ENCODE peak calls at places on chromosomes 16 and 17, in seven cellular contexts. F is foreskin fibroblast, T is mucosa of descending colon, H is fibroblast of mammary gland, M is fibroblast of the aortic adventitia, W is HFF-Myc, B is uterus. V is an unnamed sample.

GRCh38 chr16:47858333-47859067 is 297.3 kb downstream of the ABCC12 start:
- DNase-seq in F (no peak), T (no peak), H (no peak), M (no peak), W (no peak), B (no peak), V (no peak)

GRCh38 chr17:58277726-58278595 is 2.8 kb downstream of the MPO start:
- DNase-seq in F (no peak), T (no peak), H (no peak), M (no peak), W (no peak), B (no peak), V (no peak)

GRCh38 chr17:74742153-74742515 is 5.1 kb downstream of the RAB37 start:
- DNase-seq in F (peak; percentile 53), T (no peak), H (no peak), M (no peak), W (no peak), B (no peak), V (no peak)

GRCh38 chr17:37187262-37187661 is 188.5 kb upstream of the C17orf78 start:
- DNase-seq in F (peak; percentile 13), T (no peak), H (no peak), M (peak; percentile 30), W (no peak), B (no peak), V (peak; percentile 69)

GRCh38 chr17:55057184-55057583 is 88.6 kb downstream of the STXBP4 start:
- DNase-seq in F (no peak), T (no peak), H (no peak), M (no peak), W (no peak), B (no peak), V (no peak)

GRCh38 chr16:77221482-77221881 is 22.3 kb downstream of the SYCE1L start:
- DNase-seq in F (peak; percentile 26), T (no peak), H (no peak), M (no peak), W (no peak), B (no peak), V (no peak)

GRCh38 chr16:23182675-23183485 is at the start of gene SCNN1G:
- DNase-seq in F (peak; percentile 20), T (peak; percentile 17), H (no peak), M (no peak), W (no peak), B (peak; percentile 12), V (no peak)

GRCh38 chr16:57867000-57867561 is 64.8 kb upstream of the KIFC3 start:
- DNase-seq in F (no peak), T (no peak), H (no peak), M (no peak), W (no peak), B (no peak), V (no peak)

GRCh38 chr16:55302635-55303034 is 21.4 kb upstream of the IRX6 start:
- DNase-seq in F (no peak), T (no peak), H (no peak), M (no peak), W (no peak), B (no peak), V (no peak)

GRCh38 chr17:57106107-57106835 is 21.2 kb downstream of the AKAP1 start:
- DNase-seq in F (no peak), T (peak; percentile 58), H (no peak), M (no peak), W (no peak), B (no peak), V (no peak)

GRCh38 chr16:73228649-73229048 is 180.7 kb upstream of the ZFHX3 start:
- DNase-seq in F (peak; percentile 27), T (no peak), H (peak; percentile 57), M (peak; percentile 96), W (peak; percentile 6), B (peak; percentile 53), V (peak; percentile 83)

GRCh38 chr17:78804777-78805176 is 22.7 kb upstream of the CYTH1 start:
- DNase-seq in F (peak; percentile 54), T (no peak), H (peak; percentile 25), M (no peak), W (no peak), B (no peak), V (no peak)

GRCh38 chr16:81238296-81239011 is at the start of gene BCO1:
- DNase-seq in F (peak; percentile 68), T (peak; percentile 61), H (peak; percentile 73), M (peak; percentile 85), W (no peak), B (no peak), V (peak; percentile 40)

DNA sequence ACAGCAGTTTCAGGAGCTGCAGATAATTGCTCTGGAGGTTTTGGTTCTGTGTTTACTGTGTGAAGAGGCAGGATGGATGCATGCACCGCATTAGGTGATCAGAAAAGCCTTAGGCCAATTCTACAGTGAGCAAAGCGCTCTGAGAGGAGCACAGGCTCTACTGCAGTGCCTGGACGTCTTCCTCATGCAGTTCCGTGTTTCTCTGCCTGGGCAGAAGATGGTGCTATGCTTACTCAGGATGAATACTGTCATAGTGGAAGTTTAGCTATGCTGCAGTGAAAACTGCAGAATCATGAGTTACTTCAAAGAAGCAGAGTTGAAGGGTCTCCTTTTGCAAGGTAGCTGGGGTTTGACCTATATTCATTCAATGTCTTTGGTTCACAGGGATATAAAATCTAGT is 1012.4 kb downstream of the KCNJ18 start:
- DNase-seq in F (no peak), T (no peak), H (no peak), M (no peak), W (no peak), B (no peak), V (no peak)
- TF ChIP-seq CTCF in F (no peak), T (no peak), H (no peak), M (no peak), W (no peak), B (no peak), V (no peak)

GRCh38 chr17:46774108-46774737 is 44.3 kb downstream of the WNT3 start:
- DNase-seq in F (peak; percentile 24), T (no peak), H (no peak), M (peak; percentile 20), W (no peak), B (no peak), V (no peak)

GRCh38 chr17:46772013-46772878 is 46.2 kb downstream of the WNT3 start:
- DNase-seq in F (peak; percentile 50), T (peak; percentile 38), H (no peak), M (no peak), W (no peak), B (no peak), V (no peak)

GRCh38 chr17:46773676-46774075 is 44.8 kb downstream of the WNT3 start:
- DNase-seq in F (no peak), T (no peak), H (no peak), M (no peak), W (no peak), B (no peak), V (no peak)

GRCh38 chr17:46771601-46772012 is 46.9 kb downstream of the WNT3 start:
- DNase-seq in F (peak; percentile 27), T (peak; percentile 27), H (no peak), M (no peak), W (no peak), B (no peak), V (no peak)

DNA sequence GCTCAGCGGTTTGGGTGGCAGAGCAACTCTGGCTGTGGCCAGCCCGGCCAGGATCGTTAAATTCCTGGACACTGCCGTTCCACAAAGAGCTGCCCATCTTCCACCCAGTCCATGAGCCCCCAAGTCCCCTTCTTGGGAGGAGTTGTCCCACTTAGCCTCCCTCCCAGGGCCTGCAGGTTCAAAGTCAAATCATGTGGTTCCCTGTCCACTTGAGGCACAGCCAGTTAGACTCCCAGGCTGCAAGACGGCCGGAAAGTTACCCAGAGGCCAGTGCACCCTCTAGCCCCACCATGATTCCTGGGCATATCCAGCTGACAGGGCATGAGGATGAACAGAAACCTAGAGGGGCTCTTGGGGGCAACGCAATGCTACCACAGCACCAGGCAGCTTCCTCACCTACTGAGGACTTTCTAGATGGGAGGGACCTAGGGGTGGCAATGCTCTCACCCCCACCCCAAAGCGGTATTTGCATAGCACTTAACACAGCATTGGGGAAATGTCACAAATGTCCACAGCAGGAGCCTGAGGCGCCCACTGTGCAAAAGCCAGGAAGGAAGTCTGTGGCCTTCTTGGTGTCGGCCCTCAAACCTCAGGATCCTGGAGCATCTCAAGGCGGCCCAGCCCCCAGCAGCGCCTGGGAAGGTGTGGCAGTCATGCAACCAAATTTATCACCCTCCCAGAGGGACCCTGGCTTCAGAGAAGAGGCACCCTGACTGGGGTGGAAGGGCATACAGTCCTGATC is 45.4 kb downstream of the WNT3 start:
- DNase-seq in F (no peak), T (no peak), H (no peak), M (no peak), W (no peak), B (no peak), V (no peak)
- TF ChIP-seq CTCF in F (no peak), T (no peak), H (no peak), M (no peak), W (no peak), B (no peak), V (no peak)

GRCh38 chr17:10787306-10788020 is 16.4 kb downstream of the TMEM238L start:
- DNase-seq in F (no peak), T (no peak), H (no peak), M (no peak), W (no peak), B (no peak), V (no peak)

GRCh38 chr17:10793256-10793655 is 10.6 kb downstream of the TMEM238L start:
- DNase-seq in F (no peak), T (no peak), H (no peak), M (no peak), W (no peak), B (no peak), V (no peak)

GRCh38 chr17:10789694-10790271 is 14.1 kb downstream of the TMEM238L start:
- DNase-seq in F (no peak), T (no peak), H (peak; percentile 5), M (no peak), W (no peak), B (no peak), V (no peak)

GRCh38 chr17:10790491-10791401 is 13.2 kb downstream of the TMEM238L start:
- DNase-seq in F (no peak), T (peak; percentile 74), H (no peak), M (no peak), W (no peak), B (no peak), V (no peak)

DNA sequence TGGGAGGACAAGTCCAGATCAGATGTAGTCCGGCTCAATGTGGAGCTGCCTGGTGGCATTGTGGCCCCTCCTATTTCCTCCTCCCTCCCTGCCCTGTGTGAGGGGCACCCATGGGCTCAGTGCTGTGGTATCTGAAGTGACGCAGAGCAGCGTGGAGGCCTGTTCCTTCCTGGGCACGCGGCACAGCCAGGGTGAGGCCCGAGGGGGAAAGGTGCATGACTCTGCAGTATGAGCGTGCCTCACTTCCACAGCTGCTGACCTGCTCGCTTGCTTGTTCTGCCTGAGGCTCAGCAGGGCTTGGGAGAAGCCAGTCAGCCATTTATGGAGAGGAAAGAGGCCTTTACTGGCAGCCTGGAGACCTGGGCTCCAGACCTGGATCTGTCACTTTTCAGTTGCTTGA is 11.7 kb downstream of the TMEM238L start:
- DNase-seq in F (no peak), T (no peak), H (no peak), M (no peak), W (no peak), B (no peak), V (no peak)
- TF ChIP-seq CTCF in F (no peak), T (no peak), H (no peak), M (no peak), W (no peak), B (no peak), V (no peak)

DNA sequence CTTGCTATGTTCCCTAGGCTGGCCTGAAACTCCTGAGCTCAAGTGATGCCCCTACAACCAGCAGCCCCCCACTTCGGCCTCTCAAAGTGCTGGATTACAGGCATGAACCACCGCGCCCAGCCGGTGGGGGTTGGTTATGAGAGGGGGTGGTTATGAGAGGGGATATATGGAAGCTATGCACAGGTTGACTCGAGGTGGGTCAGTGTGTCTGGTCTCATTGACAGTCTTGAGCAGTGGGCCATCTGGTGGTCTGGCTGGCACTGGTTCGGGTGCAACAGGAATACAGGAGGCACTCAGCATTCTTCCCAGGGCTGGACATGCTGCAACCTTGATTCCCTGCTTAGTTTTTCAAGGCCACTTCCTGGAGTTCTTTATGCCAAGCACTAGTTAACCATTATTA is 5.6 kb upstream of the STX1B start:
- DNase-seq in F (no peak), T (no peak), H (no peak), M (no peak), W (no peak), B (no peak), V (no peak)
- TF ChIP-seq CTCF in F (no peak), T (no peak), H (no peak), M (no peak), W (no peak), B (no peak), V (peak; percentile 10)

V was measured in HFFc6.